ENCODE peak calls at places on chromosomes 16 and 17, in five cellular contexts. W, G, N, R and Q are unnamed samples.
A peak's percentile ranks its signal among the peaks of the same experiment; 100 is the strongest.

GRCh38 chr17:38746893-38747384 is 1.2 kb downstream of the PCGF2 start:
- DNase-seq in W (no peak), N (no peak), G (no peak), R (peak; percentile 40), Q (no peak)

GRCh38 chr17:77441130-77441920 is 300.6 kb downstream of the SEC14L1 start:
- DNase-seq in G (no peak), W (peak; percentile 98), R (peak; percentile 40), N (no peak), Q (no peak)

GRCh38 chr16:10181196-10182162 is 749 bp downstream of the GRIN2A start:
- DNase-seq in R (peak; percentile 27), W (no peak), G (peak; percentile 89), N (peak; percentile 74), Q (peak; percentile 23)

GRCh38 chr16:4477966-4478365 is 1.8 kb downstream of the HMOX2 start:
- DNase-seq in W (no peak), G (peak; percentile 47), R (no peak), N (no peak), Q (peak; percentile 73)

GRCh38 chr16:86660623-86661022 is 82.3 kb downstream of the FOXL1 start:
- DNase-seq in N (peak; percentile 43), R (no peak), W (no peak), G (no peak), Q (no peak)

GRCh38 chr16:71287454-71287853 is 1.7 kb downstream of the CMTR2 start:
- DNase-seq in W (no peak), N (no peak), G (no peak), R (no peak), Q (no peak)

GRCh38 chr17:73957564-73957963 is 245.9 kb upstream of the RPL38 start:
- DNase-seq in N (no peak), G (no peak), W (no peak), R (peak; percentile 58), Q (no peak)

GRCh38 chr16:57613514-57613913 is 14.9 kb upstream of the ADGRG1 start:
- DNase-seq in W (no peak), N (peak; percentile 2), G (no peak), R (no peak), Q (no peak)

GRCh38 chr17:77963441-77963840 is 4.9 kb downstream of the TNRC6C start:
- DNase-seq in N (no peak), W (no peak), R (no peak), G (peak; percentile 74), Q (peak; percentile 49)

GRCh38 chr17:17118399-17118798 is 76.1 kb downstream of the MPRIP start:
- DNase-seq in W (no peak), N (no peak), G (no peak), R (peak; percentile 52), Q (no peak)

GRCh38 chr17:63834431-63835166 is 7.1 kb upstream of the FTSJ3 start:
- DNase-seq in G (peak; percentile 82), R (no peak), N (peak; percentile 70), W (no peak), Q (peak; percentile 82)

GRCh38 chr17:33039874-33040273 is 48.2 kb downstream of the SPACA3 start:
- DNase-seq in W (no peak), G (no peak), R (peak; percentile 4), N (no peak), Q (peak; percentile 93)

GRCh38 chr17:37138726-37139125 is 190.0 kb downstream of the AATF start:
- DNase-seq in R (no peak), W (no peak), G (no peak), N (no peak), Q (no peak)

GRCh38 chr16:15899538-15900100 is 11.2 kb upstream of the CEP20 start:
- DNase-seq in N (no peak), W (peak; percentile 65), R (peak; percentile 45), G (no peak), Q (peak; percentile 96)

GRCh38 chr17:57873261-57874057 is 23.6 kb upstream of the MRPS23 start:
- DNase-seq in R (no peak), N (no peak), G (no peak), W (no peak), Q (no peak)

GRCh38 chr16:81910366-81910885 is 100.8 kb downstream of the SDR42E1 start:
- DNase-seq in N (no peak), W (no peak), G (no peak), R (no peak), Q (no peak)

GRCh38 chr17:61862105-61862574 is 1.2 kb downstream of the BRIP1 start:
- DNase-seq in G (no peak), N (no peak), W (no peak), R (no peak), Q (peak; percentile 39)

GRCh38 chr16:70804729-70805169 is 3.8 kb upstream of the VAC14 start:
- DNase-seq in W (no peak), R (no peak), G (no peak), N (no peak), Q (no peak)

GRCh38 chr17:44911133-44912001 is 3.9 kb downstream of the GFAP start:
- DNase-seq in R (peak; percentile 74), W (no peak), N (peak; percentile 77), G (peak; percentile 84), Q (peak; percentile 36)

GRCh38 chr16:89001117-89002027 is 24.4 kb upstream of the CBFA2T3 start:
- DNase-seq in G (peak; percentile 70), R (no peak), N (no peak), W (no peak), Q (no peak)

DNA sequence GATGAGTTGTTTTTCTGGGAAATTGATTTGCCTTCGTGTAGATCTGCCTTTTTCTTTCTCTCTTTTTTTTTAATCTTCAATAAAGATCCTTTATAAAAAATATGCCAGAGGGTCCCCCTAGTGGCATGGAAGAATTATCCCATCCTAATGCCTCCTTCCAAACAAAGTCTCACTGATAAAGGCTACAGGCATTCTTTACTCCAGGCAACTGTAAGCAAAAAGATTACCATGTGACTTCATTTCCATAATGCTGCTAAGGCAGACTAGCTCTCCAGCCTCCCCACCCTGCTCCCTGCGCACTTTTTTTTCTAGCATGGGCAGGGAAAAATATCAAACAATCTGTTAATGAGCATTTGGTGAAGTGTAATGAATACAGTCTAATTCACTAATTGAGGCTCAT is 220.2 kb upstream of the CDH8 start:
- DNase-seq in R (no peak), W (no peak), N (no peak), G (peak; percentile 40), Q (no peak)
- TF ChIP-seq CTCF in R (no peak), W (no peak), N (peak; percentile 12), G (peak; percentile 71), Q (no peak)

GRCh38 chr16:79776243-79776884 is 175.8 kb upstream of the MAF start:
- DNase-seq in R (peak; percentile 40), G (peak; percentile 37), W (no peak), N (no peak), Q (no peak)
- TF ChIP-seq CTCF in R (no peak), G (peak; percentile 14), W (no peak), N (peak; percentile 6), Q (no peak)

GRCh38 chr16:19213885-19214284 is 45.8 kb downstream of the SYT17 start:
- DNase-seq in G (no peak), R (no peak), W (no peak), N (no peak), Q (no peak)
- TF ChIP-seq CTCF in G (peak; percentile 27), R (no peak), W (no peak), N (no peak), Q (no peak)

GRCh38 chr16:13793788-13794461 is 126.0 kb upstream of the ERCC4 start:
- DNase-seq in N (peak; percentile 64), W (no peak), G (no peak), R (no peak), Q (no peak)

GRCh38 chr16:13795131-13795530 is 124.8 kb upstream of the ERCC4 start:
- DNase-seq in R (no peak), G (no peak), N (no peak), W (no peak), Q (peak; percentile 22)

DNA sequence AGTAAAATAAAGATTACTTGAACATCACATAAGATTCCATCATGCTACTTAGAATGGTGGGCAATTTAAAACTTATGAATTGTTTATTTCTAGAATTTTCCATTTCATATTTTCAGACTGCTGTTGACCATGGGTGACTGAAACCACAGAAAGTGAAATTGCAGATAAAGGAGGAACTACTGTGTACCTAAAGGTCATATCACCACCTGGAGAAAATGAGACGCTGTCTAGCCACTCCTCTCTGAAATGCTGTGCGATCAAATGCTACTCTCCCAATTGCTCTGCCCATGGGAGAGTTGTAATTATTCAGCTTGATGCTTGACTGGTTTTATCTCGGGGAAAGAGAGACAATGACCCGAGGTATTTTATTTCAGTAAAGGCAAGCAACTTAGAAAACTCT is 128.9 kb upstream of the ERCC4 start:
- DNase-seq in G (no peak), N (no peak), R (no peak), W (no peak), Q (no peak)
- TF ChIP-seq CTCF in G (no peak), N (no peak), R (no peak), W (no peak), Q (no peak)

DNA sequence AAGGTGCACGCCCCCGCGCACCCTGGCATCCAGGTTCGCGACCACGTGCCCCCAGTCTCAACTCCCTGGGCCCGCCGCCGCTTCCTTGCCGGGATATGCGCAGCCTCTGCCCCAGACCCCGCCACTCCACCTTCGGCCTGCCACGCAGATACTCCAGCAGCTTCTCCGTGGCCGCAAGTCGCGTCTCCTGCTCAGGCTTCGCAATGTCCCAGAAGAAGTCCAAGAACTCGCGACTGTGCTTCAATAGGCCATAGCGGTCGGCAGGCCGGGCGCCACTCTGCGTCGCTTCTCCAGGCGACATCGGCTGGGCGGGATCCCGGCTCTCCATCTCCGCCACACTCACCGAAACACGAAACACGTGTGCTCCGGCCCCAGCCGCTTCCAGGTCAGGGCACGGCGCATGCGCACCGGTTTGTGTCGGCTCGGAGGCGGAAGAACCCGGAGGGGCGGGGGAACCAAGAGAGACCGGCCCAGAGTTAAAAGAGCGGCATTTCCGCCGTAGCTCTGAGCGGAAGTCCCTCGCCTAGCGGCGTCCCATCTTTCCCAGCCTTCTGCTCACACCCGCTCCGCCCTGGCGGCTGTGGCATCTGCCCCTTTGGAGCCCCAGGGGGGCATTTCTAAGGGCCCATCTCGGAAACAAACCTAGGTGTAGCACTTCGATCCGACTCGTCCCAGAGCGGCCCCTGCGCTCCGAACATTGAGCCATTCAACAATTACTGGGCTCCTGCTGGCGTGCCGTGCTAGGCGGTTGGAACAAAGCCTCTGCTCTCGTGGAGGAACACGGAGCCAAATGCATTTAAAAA is at the start of gene MYBBP1A:
- DNase-seq in R (peak; percentile 98), W (peak; percentile 83), G (peak; percentile 99), N (peak; percentile 98), Q (peak; percentile 95)
- TF ChIP-seq CTCF in R (no peak), W (peak; percentile 12), G (peak; percentile 29), N (peak; percentile 34), Q (no peak)

GRCh38 chr17:8474826-8475225 is 39.1 kb downstream of the NDEL1 start:
- DNase-seq in W (no peak), R (no peak), G (no peak), N (no peak), Q (no peak)

GRCh38 chr17:8473451-8474192 is 37.9 kb downstream of the NDEL1 start:
- DNase-seq in N (no peak), R (no peak), W (no peak), G (no peak), Q (no peak)

GRCh38 chr17:8475820-8476219 is 40.1 kb downstream of the NDEL1 start:
- DNase-seq in R (no peak), W (no peak), N (no peak), G (no peak), Q (no peak)

GRCh38 chr17:8476741-8477140 is 41.1 kb downstream of the NDEL1 start:
- DNase-seq in W (no peak), R (no peak), G (no peak), N (no peak), Q (no peak)

DNA sequence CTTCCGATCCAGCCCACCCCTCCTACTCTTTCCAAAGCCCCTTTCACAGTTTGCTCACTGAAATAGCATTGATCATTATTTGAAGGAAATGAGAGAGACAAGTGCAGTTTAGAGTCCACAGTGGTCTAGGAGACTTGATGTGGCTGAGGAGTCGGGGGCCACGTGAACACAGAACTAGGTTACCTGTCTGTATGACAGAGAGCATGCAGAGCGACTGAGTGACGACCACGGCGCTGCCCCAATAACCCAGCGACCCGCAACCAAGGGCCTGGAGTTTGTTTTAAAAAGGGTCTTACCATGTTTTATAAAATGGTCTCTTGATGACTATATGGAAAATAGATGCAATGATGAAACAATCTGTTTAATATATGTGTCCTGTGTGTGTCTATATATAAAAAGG is 39.5 kb downstream of the NDEL1 start:
- DNase-seq in R (no peak), G (no peak), N (no peak), W (no peak), Q (no peak)
- TF ChIP-seq CTCF in R (no peak), G (no peak), N (no peak), W (no peak), Q (no peak)